ENCODE peak calls at places on chromosomes 12 and 14, in four cellular contexts. One of them, this sample, is unnamed.

GRCh38 chr12:103745962-103746361 is 95.1 kb downstream of the NT5DC3 start:
- DNase-seq in mucosa of descending colon: peak
- DNase-seq in astrocyte of the spinal cord: no peak
- DNase-seq in PC-9: no peak
- DNase-seq in this sample: no peak

GRCh38 chr14:69573205-69573840 is 1.3 kb downstream of the CCDC177 start:
- DNase-seq in mucosa of descending colon: no peak
- DNase-seq in astrocyte of the spinal cord: no peak
- DNase-seq in PC-9: no peak
- DNase-seq in this sample: no peak

GRCh38 chr14:92534863-92535654 is 21.5 kb downstream of the RIN3 start:
- DNase-seq in mucosa of descending colon: peak
- DNase-seq in astrocyte of the spinal cord: no peak
- DNase-seq in PC-9: no peak
- DNase-seq in this sample: no peak

GRCh38 chr12:124914392-124915248 is at the start of gene UBC:
- DNase-seq in mucosa of descending colon: peak
- DNase-seq in astrocyte of the spinal cord: peak
- DNase-seq in PC-9: peak
- DNase-seq in this sample: peak

GRCh38 chr12:53236443-53237111 is 4.6 kb upstream of the RARG start:
- DNase-seq in mucosa of descending colon: no peak
- DNase-seq in astrocyte of the spinal cord: no peak
- DNase-seq in PC-9: no peak
- DNase-seq in this sample: no peak

GRCh38 chr12:105107176-105107496 is 395 bp upstream of the WASHC4 start:
- DNase-seq in mucosa of descending colon: no peak
- DNase-seq in astrocyte of the spinal cord: peak
- DNase-seq in PC-9: no peak
- DNase-seq in this sample: peak

GRCh38 chr12:69929531-69929930 is 104.5 kb downstream of the MYRFL start:
- DNase-seq in mucosa of descending colon: no peak
- DNase-seq in astrocyte of the spinal cord: no peak
- DNase-seq in PC-9: no peak
- DNase-seq in this sample: peak

GRCh38 chr12:26629864-26630263 is 203.1 kb downstream of the ITPR2 start:
- DNase-seq in mucosa of descending colon: no peak
- DNase-seq in astrocyte of the spinal cord: peak
- DNase-seq in PC-9: no peak
- DNase-seq in this sample: peak

GRCh38 chr14:76792422-76792821 is 20.3 kb downstream of the ANGEL1 start:
- DNase-seq in mucosa of descending colon: no peak
- DNase-seq in astrocyte of the spinal cord: no peak
- DNase-seq in PC-9: no peak
- DNase-seq in this sample: no peak

GRCh38 chr12:122886851-122887816 is 8.8 kb downstream of the VPS37B start:
- DNase-seq in mucosa of descending colon: no peak
- DNase-seq in astrocyte of the spinal cord: peak
- DNase-seq in PC-9: peak
- DNase-seq in this sample: peak

GRCh38 chr14:36748814-36749213 is 87.2 kb downstream of the PAX9 start:
- DNase-seq in mucosa of descending colon: no peak
- DNase-seq in astrocyte of the spinal cord: no peak
- DNase-seq in PC-9: no peak
- DNase-seq in this sample: no peak

GRCh38 chr14:54642950-54643695 is 76.2 kb downstream of the SAMD4A start:
- DNase-seq in mucosa of descending colon: no peak
- DNase-seq in astrocyte of the spinal cord: peak
- DNase-seq in PC-9: no peak
- DNase-seq in this sample: peak

GRCh38 chr12:78442454-78442801 is 422.1 kb upstream of the SYT1 start:
- DNase-seq in mucosa of descending colon: no peak
- DNase-seq in astrocyte of the spinal cord: peak
- DNase-seq in PC-9: no peak
- DNase-seq in this sample: peak

GRCh38 chr12:65649126-65649525 is 175.2 kb upstream of the HMGA2 start:
- DNase-seq in mucosa of descending colon: peak
- DNase-seq in astrocyte of the spinal cord: peak
- DNase-seq in PC-9: peak
- DNase-seq in this sample: peak

GRCh38 chr12:111768159-111768895 is 1.6 kb downstream of the ALDH2 start:
- DNase-seq in mucosa of descending colon: peak
- DNase-seq in astrocyte of the spinal cord: no peak
- DNase-seq in PC-9: no peak
- DNase-seq in this sample: no peak
- H3K4me3 ChIP-seq in mucosa of descending colon: no peak
- H3K4me3 ChIP-seq in astrocyte of the spinal cord: no peak
- H3K4me3 ChIP-seq in PC-9: peak
- H3K4me3 ChIP-seq in this sample: peak

DNA sequence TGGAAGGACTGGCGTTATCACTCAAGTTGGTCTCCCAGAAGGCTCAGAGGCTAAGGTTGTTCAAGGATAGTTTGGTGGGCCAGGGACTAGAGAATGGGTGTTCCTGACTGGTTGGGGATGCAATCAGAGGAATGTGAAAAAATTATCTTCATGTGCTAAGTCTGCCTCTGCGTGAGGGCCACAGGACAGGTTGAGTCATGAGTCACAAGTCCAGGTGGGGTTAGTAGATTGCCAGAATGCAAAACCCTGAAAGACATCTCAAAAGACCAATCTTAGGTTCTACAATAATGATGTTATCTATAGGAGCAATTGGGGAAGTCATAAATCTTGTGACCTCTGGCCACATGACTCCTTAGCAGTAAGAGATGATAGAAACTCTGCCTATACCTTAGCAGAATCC is 220.1 kb upstream of the EEA1 start:
- DNase-seq in mucosa of descending colon: no peak
- DNase-seq in astrocyte of the spinal cord: no peak
- DNase-seq in PC-9: peak
- DNase-seq in this sample: no peak
- TF ChIP-seq CTCF in mucosa of descending colon: no peak
- TF ChIP-seq CTCF in astrocyte of the spinal cord: no peak
- TF ChIP-seq CTCF in PC-9: no peak
- TF ChIP-seq CTCF in this sample: no peak

GRCh38 chr14:64703393-64704144 is 655 bp upstream of the PLEKHG3 start:
- DNase-seq in mucosa of descending colon: no peak
- DNase-seq in astrocyte of the spinal cord: no peak
- DNase-seq in PC-9: no peak
- DNase-seq in this sample: no peak

GRCh38 chr14:64704145-64704742 is at the start of gene PLEKHG3:
- DNase-seq in mucosa of descending colon: peak
- DNase-seq in astrocyte of the spinal cord: peak
- DNase-seq in PC-9: peak
- DNase-seq in this sample: peak

GRCh38 chr14:64701660-64702059 is 2.6 kb upstream of the PLEKHG3 start:
- DNase-seq in mucosa of descending colon: no peak
- DNase-seq in astrocyte of the spinal cord: no peak
- DNase-seq in PC-9: no peak
- DNase-seq in this sample: no peak

GRCh38 chr14:64700894-64701293 is 3.3 kb upstream of the PLEKHG3 start:
- DNase-seq in mucosa of descending colon: no peak
- DNase-seq in astrocyte of the spinal cord: no peak
- DNase-seq in PC-9: no peak
- DNase-seq in this sample: no peak

DNA sequence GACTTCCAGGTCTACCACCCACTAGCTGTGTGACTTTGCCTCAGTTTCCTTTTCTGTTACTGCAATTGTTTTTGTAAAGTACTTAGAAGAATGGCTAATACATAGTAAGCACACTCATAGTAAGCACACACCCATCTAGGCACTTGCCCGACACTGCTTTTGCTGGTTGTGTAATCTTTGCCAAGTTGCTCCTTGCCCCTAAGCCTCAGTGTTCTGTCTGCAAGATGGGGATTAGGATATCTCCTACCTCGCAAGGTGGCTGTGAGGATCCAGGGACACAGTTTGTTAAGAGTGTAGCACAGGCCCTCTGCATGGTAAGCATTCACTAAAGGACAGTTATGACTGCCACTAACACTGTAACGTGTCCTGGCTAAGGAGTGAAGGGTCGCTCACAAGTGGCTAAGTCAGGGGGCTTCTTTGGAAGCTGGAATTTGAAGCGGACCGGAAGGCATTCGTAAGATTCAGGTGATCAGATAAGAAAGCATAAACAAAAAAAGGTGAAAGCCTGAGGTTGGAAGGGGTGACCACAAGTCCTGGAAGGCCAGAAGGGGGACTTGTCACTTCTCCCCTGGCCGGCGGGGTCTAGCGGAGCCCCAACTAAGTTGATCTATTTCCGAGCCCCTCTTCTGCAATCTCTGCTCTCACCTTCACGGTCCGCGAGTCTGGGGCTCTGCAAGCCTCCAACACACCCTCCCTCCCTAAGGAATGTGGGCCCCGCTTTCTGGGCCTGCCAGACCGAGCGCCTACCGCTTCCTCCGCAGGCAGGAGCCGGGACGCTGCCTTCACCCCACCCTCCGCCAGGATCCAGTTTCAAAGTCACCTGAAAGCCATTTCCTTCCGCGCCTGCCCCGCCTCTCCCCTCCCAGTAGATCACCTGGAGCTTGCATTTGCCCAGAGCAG is 1.5 kb upstream of the PLEKHG3 start:
- DNase-seq in mucosa of descending colon: peak
- DNase-seq in astrocyte of the spinal cord: no peak
- DNase-seq in PC-9: peak
- DNase-seq in this sample: no peak
- H3K4me3 ChIP-seq in mucosa of descending colon: no peak
- H3K4me3 ChIP-seq in astrocyte of the spinal cord: no peak
- H3K4me3 ChIP-seq in PC-9: peak
- H3K4me3 ChIP-seq in this sample: no peak

DNA sequence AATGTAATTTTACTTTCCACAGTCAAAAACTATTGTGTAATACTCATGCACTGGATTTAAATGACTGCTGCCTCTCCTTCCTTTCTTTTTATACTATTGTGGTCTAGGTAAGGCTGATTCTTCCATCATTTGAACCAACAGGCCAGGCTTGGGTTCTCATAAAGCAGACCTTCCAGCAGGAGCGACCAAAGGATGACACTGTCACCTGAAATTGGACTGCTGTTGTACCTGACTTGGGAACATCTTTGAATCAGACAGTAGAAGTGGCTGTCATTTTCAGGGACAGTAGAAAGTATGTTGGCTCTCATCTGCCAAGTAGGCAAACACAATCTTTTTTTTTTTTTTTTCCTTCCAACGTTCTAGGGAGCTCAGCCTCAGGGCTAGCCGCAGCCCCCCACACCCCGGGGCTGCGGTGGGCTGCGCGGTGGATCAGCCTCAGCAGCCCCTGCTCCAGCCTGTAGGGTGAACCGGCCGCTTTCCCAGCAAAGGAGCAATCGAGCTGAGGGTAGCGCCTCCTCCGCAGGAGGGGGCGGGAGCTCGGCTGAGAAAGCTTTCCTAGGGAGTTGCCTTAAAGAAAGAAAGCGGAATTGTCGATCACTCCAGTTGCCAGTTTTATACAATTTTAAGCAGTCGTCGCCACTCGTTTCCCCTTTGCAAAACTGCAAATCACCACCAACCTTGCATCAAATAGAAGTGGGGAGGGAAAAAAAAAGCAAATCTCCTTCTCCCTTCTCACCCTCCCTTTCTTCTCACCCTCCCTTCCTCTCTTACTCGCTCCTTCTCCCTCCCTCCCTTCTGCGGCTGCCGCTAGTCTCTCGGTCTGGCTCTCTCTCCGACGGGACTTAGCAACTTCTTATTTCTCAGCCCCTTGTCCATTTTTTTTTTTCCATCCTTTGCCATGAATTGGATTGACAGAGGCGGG is at the start of gene PDE3A:
- DNase-seq in mucosa of descending colon: peak
- DNase-seq in astrocyte of the spinal cord: peak
- DNase-seq in PC-9: no peak
- DNase-seq in this sample: peak
- TF ChIP-seq CTCF in mucosa of descending colon: no peak
- TF ChIP-seq CTCF in astrocyte of the spinal cord: peak
- TF ChIP-seq CTCF in PC-9: no peak
- TF ChIP-seq CTCF in this sample: peak

DNA sequence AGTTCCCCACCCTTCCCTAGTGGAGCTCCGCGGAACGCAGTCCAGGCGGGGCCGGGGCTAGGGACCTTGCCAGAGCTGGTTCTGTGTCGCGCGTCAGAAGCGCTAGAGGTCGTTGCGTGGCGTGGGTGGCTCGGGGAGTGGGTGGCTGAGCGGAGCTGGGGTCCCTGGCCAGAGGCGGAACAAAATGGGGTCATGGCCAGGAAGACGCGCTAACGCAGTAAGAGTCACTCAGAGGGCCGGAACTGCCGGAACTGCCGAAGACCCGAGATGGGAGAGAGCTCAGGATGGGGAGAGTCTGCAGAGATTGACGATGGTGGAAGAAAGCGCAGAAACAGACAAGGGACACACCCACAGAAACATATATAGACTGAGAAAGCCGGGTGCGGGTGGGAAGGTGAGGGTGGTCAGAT is 4.8 kb downstream of the DGKA start:
- DNase-seq in mucosa of descending colon: no peak
- DNase-seq in astrocyte of the spinal cord: no peak
- DNase-seq in PC-9: no peak
- DNase-seq in this sample: no peak
- H3K4me3 ChIP-seq in mucosa of descending colon: no peak
- H3K4me3 ChIP-seq in astrocyte of the spinal cord: peak
- H3K4me3 ChIP-seq in PC-9: no peak
- H3K4me3 ChIP-seq in this sample: peak

This sample was measured in fibroblast of pulmonary artery.